ENCODE peak calls at places on chromosomes 5 and 9, in eight cellular contexts. K, C, B, H, L, S, U and N are unnamed samples.
A peak's percentile ranks its signal among the peaks of the same experiment; 100 is the strongest.

GRCh38 chr9:83061036-83061435 is 1.9 kb downstream of the RASEF start:
- DNase-seq in K (no peak), C (no peak), B (no peak), H (no peak), L (no peak), S (no peak), U (no peak), N (no peak)

GRCh38 chr9:97744710-97745708 is 47.9 kb upstream of the XPA start:
- DNase-seq in K (no peak), C (no peak), B (no peak), H (no peak), L (peak; percentile 53), S (no peak), U (no peak), N (no peak)

GRCh38 chr5:96597441-96598020 is 64.6 kb upstream of the CAST start:
- DNase-seq in K (no peak), C (no peak), B (no peak), H (no peak), L (no peak), S (no peak), U (peak; percentile 84), N (peak; percentile 36)

GRCh38 chr5:55700745-55701144 is 11.4 kb downstream of the SLC38A9 start:
- DNase-seq in K (no peak), C (no peak), B (no peak), H (no peak), L (no peak), S (no peak), U (no peak), N (no peak)

GRCh38 chr5:172837640-172838039 is 3.6 kb downstream of the ERGIC1 start:
- DNase-seq in K (no peak), C (peak; percentile 11), B (peak; percentile 82), H (no peak), L (no peak), S (peak; percentile 71), U (no peak), N (no peak)

GRCh38 chr5:179181988-179182387 is 121.8 kb downstream of the ZNF354C start:
- DNase-seq in K (no peak), C (no peak), B (no peak), H (no peak), L (no peak), S (no peak), U (no peak), N (no peak)

GRCh38 chr5:93189707-93190120 is 391.3 kb downstream of the NR2F1-AS1 start:
- DNase-seq in K (peak; percentile 72), C (no peak), B (no peak), H (no peak), L (no peak), S (no peak), U (peak; percentile 96), N (peak; percentile 84)

GRCh38 chr9:33164138-33164809 is 2.9 kb downstream of the B4GALT1 start:
- DNase-seq in K (no peak), C (no peak), B (peak; percentile 51), H (no peak), L (no peak), S (no peak), U (peak; percentile 45), N (no peak)

GRCh38 chr9:87711857-87712800 is 13.8 kb upstream of the CTSL start:
- DNase-seq in K (peak; percentile 83), C (no peak), B (no peak), H (no peak), L (no peak), S (no peak), U (peak; percentile 97), N (peak; percentile 67)

GRCh38 chr9:129321511-129322021 is 143.5 kb upstream of the IER5L start:
- DNase-seq in K (no peak), C (no peak), B (no peak), H (no peak), L (no peak), S (no peak), U (no peak), N (no peak)
- H3K4me3 ChIP-seq in K (peak overlapping the region; percentile 77), C (no peak overlapping the region), B (peak overlapping the region; percentile 57), H (peak overlapping the region; percentile 55), L (no peak overlapping the region), S (no peak overlapping the region), U (no peak overlapping the region), N (no peak overlapping the region)

DNA sequence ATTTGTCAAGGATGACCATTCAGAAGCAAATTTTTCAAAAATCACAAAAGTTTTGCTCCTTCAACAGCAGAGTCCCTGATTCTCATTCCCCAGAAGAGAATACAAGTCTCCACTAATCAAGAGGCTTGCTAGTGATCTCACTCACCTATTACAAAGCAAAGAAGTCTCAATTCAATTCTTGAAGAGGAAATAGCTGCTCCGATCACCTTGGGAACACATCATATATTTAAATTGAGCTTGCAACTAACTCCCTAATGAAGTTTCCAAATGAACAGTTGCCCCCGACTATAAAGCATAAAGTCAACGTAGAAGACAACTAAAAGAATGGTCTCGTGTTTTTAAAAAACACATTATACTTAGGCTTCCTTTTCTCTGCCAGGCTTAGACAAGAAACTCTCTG is 1.6 kb downstream of the LIFR start:
- DNase-seq in K (no peak), C (no peak), B (no peak), H (no peak), L (no peak), S (no peak), U (no peak), N (no peak)
- H3K4me3 ChIP-seq in K (peak overlapping the region; percentile 88), C (no peak overlapping the region), B (no peak overlapping the region), H (peak overlapping the region; percentile 91), L (no peak overlapping the region), S (no peak overlapping the region), U (peak overlapping the region; percentile 83), N (peak overlapping the region; percentile 82)

GRCh38 chr5:80453372-80453771 is 34.5 kb upstream of the FAM151B start:
- DNase-seq in K (no peak), C (no peak), B (no peak), H (no peak), L (no peak), S (no peak), U (no peak), N (no peak)
- H3K4me3 ChIP-seq in K (no peak overlapping the region), C (no peak overlapping the region), B (no peak overlapping the region), H (no peak overlapping the region), L (no peak overlapping the region), S (no peak overlapping the region), U (no peak overlapping the region), N (no peak overlapping the region)

GRCh38 chr9:137032893-137033292 is 1.0 kb upstream of the FUT7 start:
- DNase-seq in K (no peak), C (no peak), B (no peak), H (peak; percentile 69), L (no peak), S (no peak), U (no peak), N (no peak)
- H3K4me3 ChIP-seq in K (no peak overlapping the region), C (no peak overlapping the region), B (no peak overlapping the region), H (peak overlapping the region; percentile 17), L (no peak overlapping the region), S (no peak overlapping the region), U (no peak overlapping the region), N (no peak overlapping the region)